ENCODE peak calls at places on chromosomes 13 and 19, in nine cellular contexts. Z is H54, N is choroid plexus epithelial cell, P is NCI-H1417, L is NCI-H2081, J is aorta, W is T-helper 1 cell, R is mesendoderm, U is caudate nucleus. M is an unnamed sample.
A peak's percentile ranks its signal among the peaks of the same experiment; 100 is the strongest.

GRCh38 chr13:71149498-71150363 is 717.3 kb downstream of the DACH1 start:
- DNase-seq in Z (no peak), N (no peak), P (peak; percentile 94), L (peak; percentile 81), J (no peak), W (no peak), R (no peak), U (no peak), M (no peak)

GRCh38 chr13:20173121-20173746 is 12.4 kb upstream of the GJA3 start:
- DNase-seq in Z (no peak), N (no peak), P (no peak), L (no peak), J (no peak), W (no peak), R (no peak), U (no peak), M (peak; percentile 69)

GRCh38 chr13:113002206-113002821 is 33.3 kb downstream of the MCF2L start:
- DNase-seq in Z (no peak), N (no peak), P (peak; percentile 95), L (peak; percentile 79), J (no peak), W (no peak), R (peak; percentile 71), U (no peak), M (no peak)

GRCh38 chr13:23500858-23501257 is 67.4 kb upstream of the SACS start:
- DNase-seq in Z (no peak), N (peak; percentile 83), P (no peak), L (no peak), J (no peak), W (no peak), R (peak; percentile 28), U (no peak), M (peak; percentile 97)

GRCh38 chr19:18223860-18224524 is 2.2 kb downstream of the PDE4C start:
- DNase-seq in Z (peak; percentile 79), N (no peak), P (peak; percentile 48), L (no peak), J (no peak), W (no peak), R (peak; percentile 92), U (no peak), M (no peak)

GRCh38 chr13:31749929-31750328 is 10.6 kb downstream of the RXFP2 start:
- DNase-seq in Z (no peak), N (peak; percentile 83), P (no peak), L (no peak), J (no peak), W (no peak), R (no peak), U (no peak), M (peak; percentile 98)

GRCh38 chr13:76038920-76039716 is 403.0 kb downstream of the LMO7 start:
- DNase-seq in Z (no peak), N (no peak), P (no peak), L (no peak), J (no peak), W (no peak), R (peak; percentile 59), U (no peak), M (no peak)

GRCh38 chr19:45500918-45501729 is 2.9 kb downstream of the PPM1N start:
- DNase-seq in Z (no peak), N (no peak), P (no peak), L (no peak), J (no peak), W (no peak), R (no peak), U (no peak), M (no peak)

GRCh38 chr13:50707533-50708096 is 135.9 kb downstream of the DLEU7 start:
- DNase-seq in Z (no peak), N (no peak), P (no peak), L (no peak), J (no peak), W (no peak), R (no peak), U (no peak), M (no peak)

GRCh38 chr19:7427944-7428343 is 60.9 kb downstream of the PEX11G start:
- DNase-seq in Z (no peak), N (peak; percentile 59), P (no peak), L (no peak), J (no peak), W (no peak), R (no peak), U (no peak), M (no peak)

GRCh38 chr13:113076681-113077401 is 28.8 kb upstream of the F7 start:
- DNase-seq in Z (no peak), N (no peak), P (no peak), L (no peak), J (peak; percentile 24), W (no peak), R (no peak), U (no peak), M (no peak)

GRCh38 chr13:18948664-18949488 is 232.7 kb downstream of the TUBA3C start:
- DNase-seq in Z (no peak), N (no peak), P (no peak), L (no peak), J (peak; percentile 19), W (no peak), R (no peak), U (no peak), M (no peak)